ENCODE peak calls at places on chromosomes 6 and 20, in nine cellular contexts. B is glutamatergic neuron, M is Calu3, L is neural crest cell, D is heart left ventricle, J is dorsolateral prefrontal cortex, R is fibroblast of pulmonary artery, I is breast epithelium, Q is HFFc6. A is an unnamed sample.

GRCh38 chr6:70299456-70299855 is 3.4 kb downstream of the COL9A1 start:
- DNase-seq in J (no peak), M (no peak), B (no peak), D (no peak), L (no peak), I (no peak), R (peak; percentile 29), Q (no peak), A (peak; percentile 28)

GRCh38 chr6:12119085-12119588 is 107.0 kb downstream of the HIVEP1 start:
- DNase-seq in R (no peak), I (no peak), L (no peak), J (no peak), B (no peak), D (no peak), M (peak; percentile 26), Q (no peak), A (no peak)

GRCh38 chr6:106975699-106976032 is 1.1 kb upstream of the CD24 start:
- DNase-seq in M (no peak), Q (no peak), B (no peak), J (no peak), R (peak; percentile 7), I (no peak), L (no peak), D (no peak), A (no peak)

GRCh38 chr20:45822863-45823262 is 4.2 kb downstream of the TNNC2 start:
- DNase-seq in R (peak; percentile 16), B (peak; percentile 50), L (no peak), Q (peak; percentile 30), I (peak; percentile 69), D (no peak), M (peak; percentile 70), J (no peak), A (no peak)

GRCh38 chr6:113586413-113586812 is 270.7 kb upstream of the MARCKS start:
- DNase-seq in I (no peak), M (no peak), R (peak; percentile 56), B (no peak), J (no peak), D (no peak), L (no peak), Q (peak; percentile 62), A (no peak)

GRCh38 chr6:36858407-36858981 is 16.1 kb downstream of the PPIL1 start:
- DNase-seq in J (no peak), L (no peak), D (no peak), B (no peak), M (no peak), I (no peak), R (peak; percentile 87), Q (peak; percentile 78), A (no peak)

GRCh38 chr6:138593100-138593877 is 94.0 kb upstream of the NHSL1 start:
- DNase-seq in R (peak; percentile 99), L (no peak), J (no peak), Q (peak; percentile 98), B (no peak), M (peak; percentile 33), D (peak; percentile 54), I (no peak), A (peak; percentile 23)

GRCh38 chr6:30883743-30884520 is at the start of gene DDR1:
- DNase-seq in I (peak; percentile 87), M (peak; percentile 82), D (peak; percentile 84), L (peak; percentile 29), Q (peak; percentile 18), R (peak; percentile 75), J (peak; percentile 82), B (peak; percentile 63), A (no peak)

GRCh38 chr20:57323034-57323433 is 6.6 kb upstream of the SPO11 start:
- DNase-seq in R (peak; percentile 5), D (no peak), I (no peak), J (peak; percentile 71), B (peak; percentile 55), Q (peak; percentile 1), L (no peak), M (peak; percentile 28), A (no peak)

GRCh38 chr6:150537481-150537880 is 62.2 kb upstream of the PLEKHG1 start:
- DNase-seq in D (no peak), Q (no peak), J (peak; percentile 38), M (no peak), I (no peak), B (no peak), L (no peak), R (no peak), A (no peak)

GRCh38 chr6:169510871-169511270 is 191.0 kb downstream of the WDR27 start:
- DNase-seq in D (no peak), R (no peak), M (no peak), B (no peak), I (no peak), L (no peak), Q (no peak), J (no peak), A (no peak)

GRCh38 chr20:45456632-45457031 is 12.9 kb upstream of the WFDC2 start:
- DNase-seq in I (no peak), D (no peak), J (no peak), Q (no peak), M (peak; percentile 69), R (peak; percentile 10), L (peak; percentile 29), B (peak; percentile 45), A (peak; percentile 60)

GRCh38 chr6:130240232-130240631 is 17.5 kb upstream of the SAMD3 start:
- DNase-seq in R (peak; percentile 47), L (no peak), Q (peak; percentile 68), J (no peak), B (no peak), M (no peak), D (no peak), I (no peak), A (no peak)

DNA sequence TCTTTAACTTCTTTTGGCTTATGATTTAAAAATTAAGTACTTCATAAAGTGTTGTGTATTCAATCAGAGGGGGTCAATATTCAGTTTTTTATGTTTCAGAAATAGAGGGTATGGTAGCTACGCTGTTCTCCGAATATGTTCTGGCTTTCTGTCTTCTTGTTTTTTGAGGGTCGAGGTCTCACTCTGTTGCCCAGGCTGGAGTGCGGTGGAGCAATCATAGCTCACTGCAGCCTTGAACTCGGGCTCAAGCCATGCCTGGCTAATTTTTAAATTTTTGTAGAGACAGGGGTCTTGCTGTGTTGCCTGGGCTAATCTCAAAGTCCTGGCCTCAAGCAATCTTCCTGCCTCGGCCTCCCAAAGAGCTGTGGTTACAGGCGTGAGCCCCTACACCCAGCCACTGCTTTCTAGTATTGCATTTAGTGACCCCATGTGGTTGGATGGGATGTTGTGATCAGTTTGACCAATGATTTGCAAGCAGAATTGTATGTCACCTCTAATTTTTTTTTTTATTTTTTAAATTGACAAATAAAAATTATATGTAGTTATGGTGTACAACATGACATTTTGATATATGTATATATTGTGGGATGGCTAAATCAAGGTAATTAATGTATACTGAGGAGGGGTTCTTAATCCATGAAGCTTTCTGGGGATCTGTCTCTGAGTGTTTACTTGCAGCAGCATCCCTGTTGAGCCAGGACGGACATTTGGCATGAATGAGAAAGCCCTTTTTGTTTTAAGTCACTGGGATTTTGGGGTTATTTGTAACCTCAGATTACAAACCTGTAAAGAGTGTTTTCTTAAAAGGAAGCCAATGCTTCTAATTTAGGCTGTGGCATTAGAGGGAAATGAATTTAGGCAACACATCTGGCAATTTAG is 38.5 kb upstream of the DEK start:
- DNase-seq in D (no peak), J (no peak), M (no peak), L (no peak), R (peak; percentile 19), I (no peak), B (no peak), Q (no peak), A (no peak)
- TF ChIP-seq CTCF in D (no peak), J (peak; percentile 29), M (no peak), L (peak; percentile 23), R (peak; percentile 11), I (no peak), B (no peak), Q (peak; percentile 44), A (no peak)

DNA sequence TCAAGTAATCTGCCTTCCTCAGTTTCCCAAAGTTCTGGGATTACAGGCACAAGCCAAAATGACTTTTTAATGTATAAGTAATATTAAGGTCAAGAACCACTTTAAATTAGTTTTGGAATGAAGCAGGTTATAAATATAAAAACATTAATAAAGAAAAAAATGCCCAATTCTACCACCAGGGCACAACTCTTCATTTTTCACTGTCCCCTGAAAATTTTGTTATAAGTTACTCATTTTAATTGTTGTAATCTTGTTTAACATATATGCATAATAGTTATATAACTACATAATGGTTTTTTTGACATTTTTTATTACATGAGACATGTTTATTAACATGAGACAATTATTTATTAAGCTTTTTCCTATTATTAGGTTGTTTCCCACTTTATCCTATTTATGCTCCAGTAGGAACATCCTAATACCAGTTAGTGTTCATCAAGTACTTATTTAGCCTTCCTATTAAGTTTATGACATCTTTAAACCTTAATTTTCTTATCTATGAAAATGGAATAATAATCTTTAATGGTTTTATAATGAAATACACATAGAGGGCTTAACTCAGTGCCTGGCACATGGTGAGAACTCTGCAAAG is 182.1 kb upstream of the SCGN start:
- DNase-seq in L (no peak), D (no peak), J (no peak), M (no peak), Q (no peak), I (no peak), R (no peak), B (no peak), A (no peak)
- TF ChIP-seq CTCF in L (peak; percentile 55), D (no peak), J (no peak), M (no peak), Q (peak; percentile 76), I (no peak), R (peak; percentile 30), B (peak; percentile 75), A (peak; percentile 89)

GRCh38 chr20:24166127-24166389 is 177.5 kb upstream of the GGTLC1 start:
- DNase-seq in Q (no peak), I (no peak), R (no peak), J (no peak), D (no peak), M (no peak), L (no peak), B (no peak), A (no peak)

GRCh38 chr20:24165336-24166126 is 177.0 kb upstream of the GGTLC1 start:
- DNase-seq in M (no peak), D (no peak), L (no peak), I (no peak), B (no peak), R (no peak), J (no peak), Q (no peak), A (no peak)

GRCh38 chr20:24163501-24163900 is 174.9 kb upstream of the GGTLC1 start:
- DNase-seq in I (no peak), L (no peak), D (no peak), R (no peak), M (no peak), B (no peak), J (no peak), Q (no peak), A (no peak)

GRCh38 chr20:24166412-24166811 is 177.8 kb upstream of the GGTLC1 start:
- DNase-seq in M (no peak), L (no peak), R (no peak), I (no peak), B (no peak), Q (no peak), D (no peak), J (no peak), A (no peak)

GRCh38 chr20:24164360-24164759 is 175.8 kb upstream of the GGTLC1 start:
- DNase-seq in M (peak; percentile 6), R (peak; percentile 14), J (no peak), D (no peak), I (no peak), Q (no peak), L (peak; percentile 34), B (peak; percentile 67), A (peak; percentile 71)
- TF ChIP-seq CTCF in M (no peak), R (peak; percentile 50), J (no peak), D (peak; percentile 19), I (no peak), Q (peak; percentile 65), L (peak; percentile 60), B (peak; percentile 45), A (peak; percentile 60)

GRCh38 chr20:49545572-49545971 is 22.4 kb downstream of the PTGIS start:
- DNase-seq in R (no peak), I (no peak), L (no peak), J (no peak), B (no peak), Q (no peak), D (no peak), M (no peak), A (no peak)
- TF ChIP-seq CTCF in R (peak; percentile 20), I (no peak), L (peak; percentile 31), J (no peak), B (peak; percentile 53), Q (peak; percentile 56), D (no peak), M (peak; percentile 27), A (peak; percentile 22)